ENCODE peak calls at places on chromosomes 16 and 17, in ten cellular contexts. L, R, F, C, K, B, M, J, T and O are unnamed samples.
A peak's percentile ranks its signal among the peaks of the same experiment; 100 is the strongest.

GRCh38 chr17:2144701-2145100 is 89.8 kb downstream of the HIC1 start:
- DNase-seq in R (no peak), M (no peak), T (no peak), J (no peak), C (no peak), B (no peak), K (no peak), L (no peak), F (no peak), O (no peak)

GRCh38 chr17:15298176-15298575 is 33.0 kb upstream of the PMP22 start:
- DNase-seq in B (no peak), L (peak; percentile 12), R (no peak), M (no peak), F (no peak), C (no peak), K (no peak), J (peak; percentile 68), T (no peak), O (no peak)

GRCh38 chr17:33463887-33464286 is 170.8 kb upstream of the ASIC2 start:
- DNase-seq in B (no peak), F (no peak), J (no peak), M (no peak), R (no peak), L (no peak), K (no peak), C (no peak), T (no peak), O (no peak)

GRCh38 chr17:68600123-68600880 is 865 bp downstream of the FAM20A start:
- DNase-seq in K (no peak), R (peak; percentile 80), L (no peak), B (peak; percentile 75), T (peak; percentile 43), M (no peak), C (no peak), F (peak; percentile 72), J (no peak), O (no peak)

GRCh38 chr16:11499295-11500089 is 87.2 kb downstream of the LITAF start:
- DNase-seq in K (no peak), R (no peak), M (no peak), C (no peak), J (no peak), L (no peak), F (peak; percentile 44), T (no peak), B (no peak), O (no peak)

GRCh38 chr17:60315650-60316049 is 76.3 kb downstream of the USP32 start:
- DNase-seq in B (no peak), T (no peak), L (no peak), F (no peak), J (peak; percentile 19), M (no peak), K (peak; percentile 22), R (no peak), C (no peak), O (no peak)

GRCh38 chr17:47907932-47908562 is 12.0 kb downstream of the SP2 start:
- DNase-seq in C (no peak), F (no peak), T (no peak), L (no peak), M (no peak), K (peak; percentile 81), J (no peak), B (no peak), R (no peak), O (no peak)

GRCh38 chr17:37465058-37465616 is 24.6 kb upstream of the DUSP14 start:
- DNase-seq in L (peak; percentile 37), J (peak; percentile 89), T (no peak), F (no peak), R (no peak), C (no peak), M (no peak), B (no peak), K (peak; percentile 23), O (no peak)

GRCh38 chr17:72699566-72699965 is 392.9 kb downstream of the SLC39A11 start:
- DNase-seq in J (peak; percentile 55), B (no peak), C (no peak), K (no peak), T (no peak), M (no peak), R (no peak), L (no peak), F (no peak), O (no peak)

GRCh38 chr17:50273654-50274040 is 619 bp upstream of the TMEM92 start:
- DNase-seq in K (no peak), L (no peak), F (no peak), C (no peak), B (no peak), M (no peak), R (no peak), J (no peak), T (no peak), O (no peak)

GRCh38 chr16:70158261-70158939 is 15.2 kb upstream of the CLEC18C start:
- DNase-seq in J (no peak), K (no peak), L (no peak), R (no peak), T (no peak), B (no peak), F (no peak), M (no peak), C (no peak), O (no peak)

GRCh38 chr16:3094289-3095027 is 4.6 kb downstream of the ZSCAN10 start:
- DNase-seq in R (peak; percentile 53), M (peak; percentile 67), B (peak; percentile 68), T (peak; percentile 60), C (peak; percentile 47), F (peak; percentile 59), J (peak; percentile 51), L (peak; percentile 49), K (peak; percentile 67), O (peak; percentile 76)

GRCh38 chr16:80324371-80324770 is 216.4 kb upstream of the DYNLRB2 start:
- DNase-seq in R (no peak), F (no peak), B (peak; percentile 55), K (no peak), M (no peak), C (no peak), T (no peak), L (no peak), J (no peak), O (no peak)

GRCh38 chr16:50666658-50667496 is 14.2 kb downstream of the SNX20 start:
- DNase-seq in B (no peak), T (no peak), L (no peak), K (peak; percentile 81), C (peak; percentile 28), F (no peak), M (peak; percentile 69), J (no peak), R (no peak), O (no peak)

GRCh38 chr17:5631958-5632357 is 47.6 kb upstream of the NLRP1 start:
- DNase-seq in B (peak; percentile 36), R (peak; percentile 66), K (no peak), J (no peak), C (no peak), F (no peak), T (no peak), L (no peak), M (no peak), O (no peak)

GRCh38 chr16:3065069-3065741 is at the start of gene IL32:
- DNase-seq in L (peak; percentile 57), J (peak; percentile 82), K (no peak), R (no peak), C (no peak), F (peak; percentile 68), B (no peak), T (peak; percentile 97), M (peak; percentile 78), O (peak; percentile 75)

GRCh38 chr17:55510986-55511721 is at the start of gene SMIM36:
- DNase-seq in K (no peak), B (no peak), C (no peak), T (no peak), L (no peak), M (no peak), R (no peak), J (no peak), F (no peak), O (no peak)

GRCh38 chr17:57572600-57572999 is 172.5 kb downstream of the CCDC182 start:
- DNase-seq in C (no peak), J (no peak), T (no peak), B (no peak), F (no peak), K (no peak), M (no peak), R (no peak), L (no peak), O (no peak)

GRCh38 chr16:25006504-25007055 is 8.6 kb downstream of the ARHGAP17 start:
- DNase-seq in M (no peak), J (peak; percentile 87), C (no peak), R (no peak), F (no peak), T (peak; percentile 46), K (peak; percentile 92), L (peak; percentile 75), B (no peak), O (no peak)

GRCh38 chr17:34369196-34369500 is 6.1 kb upstream of the CCL1 start:
- DNase-seq in F (no peak), T (no peak), L (no peak), K (no peak), B (no peak), C (no peak), J (no peak), R (no peak), M (no peak), O (no peak)

GRCh38 chr17:38889745-38890409 is 20.0 kb downstream of the LASP1 start:
- DNase-seq in L (no peak), K (no peak), F (no peak), C (no peak), M (no peak), R (no peak), T (no peak), B (no peak), J (no peak), O (no peak)

GRCh38 chr17:35801583-35802224 is 6.3 kb upstream of the MMP28 start:
- DNase-seq in T (peak; percentile 46), K (peak; percentile 85), B (no peak), R (peak; percentile 69), F (peak; percentile 72), M (peak; percentile 44), C (no peak), J (no peak), L (peak; percentile 55), O (peak; percentile 59)

GRCh38 chr17:37107406-37108083 is 158.8 kb downstream of the AATF start:
- DNase-seq in F (peak; percentile 87), R (no peak), T (peak; percentile 58), L (peak; percentile 18), K (no peak), B (no peak), J (no peak), M (no peak), C (no peak), O (peak; percentile 72)

GRCh38 chr16:19883296-19883951 is 1.2 kb downstream of the GPRC5B start:
- DNase-seq in R (peak; percentile 69), K (no peak), M (no peak), L (peak; percentile 13), C (no peak), T (peak; percentile 21), B (peak; percentile 80), F (peak; percentile 48), J (peak; percentile 10), O (peak; percentile 49)

GRCh38 chr17:74830861-74831260 is 28.8 kb downstream of the GRIN2C start:
- DNase-seq in K (no peak), M (no peak), B (no peak), T (no peak), R (no peak), F (no peak), L (no peak), C (no peak), J (no peak), O (no peak)

GRCh38 chr16:50372611-50373344 is 4.0 kb upstream of the BRD7 start:
- DNase-seq in F (no peak), B (no peak), L (peak; percentile 21), T (peak; percentile 41), K (peak; percentile 41), M (no peak), J (peak; percentile 70), C (no peak), R (peak; percentile 49), O (peak; percentile 39)

GRCh38 chr16:30374538-30374937 is at the start of gene MYL11:
- DNase-seq in R (no peak), T (no peak), M (no peak), B (no peak), J (no peak), K (no peak), F (no peak), C (no peak), L (no peak), O (no peak)